ENCODE peak calls at places on chromosomes 6 and 20, in ten cellular contexts. K is GM12891; S is anterior cingulate cortex; P is AG04450; Z is HTR-8/SVneo; H is stimulated activated CD4-positive, alpha-beta T cell treated with anti-CD3 and anti-CD28 coated beads, Interleukin-2, amount 100 ng/mL, for 48 hours; O is activated naive CD4-positive, alpha-beta T cell; M is glutamatergic neuron; Q is substantia nigra; Y is H9. D is an unnamed sample.

GRCh38 chr6:187252-187840 is 104.9 kb upstream of the DUSP22 start:
- DNase-seq in Q (no peak), Y (no peak), H (no peak), Z (no peak), O (no peak), P (no peak), M (no peak), S (no peak), K (no peak), D (no peak)

GRCh38 chr20:21125849-21126840 is at the start of gene KIZ:
- DNase-seq in Y (peak), Q (peak), O (peak), K (peak), P (peak), H (peak), Z (peak), M (peak), S (peak), D (peak)

GRCh38 chr6:129645371-129646139 is 64.4 kb downstream of the ARHGAP18 start:
- DNase-seq in Q (no peak), S (no peak), M (no peak), K (no peak), H (no peak), P (no peak), O (no peak), Y (no peak), Z (no peak), D (no peak)

GRCh38 chr6:22067127-22067526 is 229.7 kb downstream of the PRL start:
- DNase-seq in Z (no peak), M (no peak), Q (no peak), O (no peak), P (no peak), S (no peak), Y (no peak), K (no peak), H (no peak), D (no peak)

GRCh38 chr6:14211596-14211961 is 94.0 kb downstream of the CD83 start:
- DNase-seq in P (no peak), Q (no peak), M (peak), H (no peak), Y (peak), Z (peak), K (peak), O (peak), S (no peak), D (peak)

GRCh38 chr6:29941006-29941405 is 1.3 kb upstream of the HLA-A start:
- DNase-seq in K (no peak), M (no peak), O (no peak), S (no peak), P (no peak), Y (no peak), Q (no peak), Z (no peak), H (no peak), D (no peak)

GRCh38 chr20:36624068-36624813 is 18.7 kb downstream of the RAB5IF start:
- DNase-seq in K (no peak), Y (peak), M (no peak), Q (no peak), P (no peak), H (no peak), O (no peak), Z (no peak), S (no peak), D (no peak)

GRCh38 chr6:128327890-128328289 is 192.5 kb downstream of the PTPRK start:
- DNase-seq in Y (peak), Z (no peak), M (no peak), O (no peak), S (no peak), K (no peak), P (no peak), H (peak), Q (no peak), D (peak)

GRCh38 chr20:36408219-36408618 is 102.1 kb downstream of the DLGAP4 start:
- DNase-seq in Q (no peak), P (no peak), M (no peak), H (no peak), Z (peak), O (no peak), Y (no peak), S (no peak), K (no peak), D (peak)

GRCh38 chr6:50661636-50662035 is 51.7 kb upstream of the TFAP2D start:
- DNase-seq in S (no peak), H (no peak), Z (no peak), O (no peak), P (no peak), M (no peak), Q (no peak), K (no peak), Y (no peak), D (no peak)

GRCh38 chr6:111027219-111027618 is 45.4 kb downstream of the RPF2 start:
- DNase-seq in M (no peak), Z (no peak), K (no peak), O (no peak), Y (no peak), S (no peak), Q (no peak), P (no peak), H (no peak), D (no peak)

GRCh38 chr20:58070664-58071499 is 157.6 kb downstream of the ANKRD60 start:
- DNase-seq in H (no peak), Q (no peak), K (no peak), P (no peak), M (no peak), Y (no peak), S (no peak), Z (no peak), O (no peak), D (no peak)

GRCh38 chr20:40160151-40160550 is 528.9 kb downstream of the MAFB start:
- DNase-seq in S (no peak), Y (peak), K (no peak), M (peak), P (no peak), H (peak), O (no peak), Q (no peak), Z (peak), D (peak)

GRCh38 chr20:45911486-45912343 is at the start of gene PLTP:
- DNase-seq in O (peak), Q (no peak), S (peak), K (no peak), M (peak), Z (no peak), Y (peak), P (no peak), H (no peak), D (peak)

GRCh38 chr6:111972714-111973678 is 80.9 kb upstream of the CCN6 start:
- DNase-seq in P (peak), Q (no peak), Z (peak), H (peak), M (no peak), S (no peak), Y (no peak), K (no peak), O (peak), D (peak)

GRCh38 chr6:166771701-166772100 is 144.7 kb upstream of the RPS6KA2 start:
- DNase-seq in M (no peak), S (no peak), K (no peak), P (no peak), Q (no peak), O (no peak), Y (no peak), H (no peak), Z (no peak), D (no peak)

GRCh38 chr6:6597682-6598081 is 9.2 kb downstream of the LY86 start:
- DNase-seq in H (no peak), O (no peak), Y (no peak), S (no peak), M (no peak), K (no peak), P (no peak), Q (no peak), Z (no peak), D (no peak)

GRCh38 chr6:94349227-94349626 is 929.9 kb upstream of the EPHA7 start:
- DNase-seq in Z (no peak), K (no peak), Q (no peak), M (no peak), Y (no peak), O (no peak), P (no peak), H (no peak), S (no peak), D (no peak)

GRCh38 chr20:12057778-12058177 is 140.1 kb downstream of the BTBD3 start:
- DNase-seq in K (no peak), P (no peak), S (no peak), Z (no peak), H (no peak), Q (no peak), M (no peak), O (no peak), Y (peak), D (no peak)

GRCh38 chr6:68238097-68238597 is 396.9 kb upstream of the ADGRB3 start:
- DNase-seq in H (no peak), S (no peak), P (no peak), O (no peak), Y (no peak), K (no peak), Z (no peak), Q (no peak), M (no peak), D (no peak)

GRCh38 chr6:82968708-82969107 is 96.9 kb downstream of the UBE3D start:
- DNase-seq in S (no peak), Z (no peak), P (no peak), Q (no peak), H (no peak), O (no peak), Y (no peak), K (no peak), M (no peak), D (no peak)

GRCh38 chr6:167056370-167056769 is 57.2 kb downstream of the CEP43 start:
- DNase-seq in P (no peak), H (no peak), Z (no peak), S (no peak), Q (no peak), O (no peak), K (no peak), Y (no peak), M (no peak), D (no peak)

GRCh38 chr20:63117661-63118302 is 98.1 kb downstream of the YTHDF1 start:
- DNase-seq in M (peak), K (no peak), O (no peak), Y (no peak), Q (no peak), Z (no peak), H (no peak), S (no peak), P (no peak), D (no peak)

GRCh38 chr6:149095842-149096241 is 221.7 kb upstream of the TAB2 start:
- DNase-seq in Z (no peak), Q (no peak), H (no peak), Y (no peak), M (no peak), O (no peak), P (no peak), K (no peak), S (no peak), D (no peak)

GRCh38 chr20:22692119-22692475 is 107.7 kb upstream of the FOXA2 start:
- DNase-seq in P (no peak), O (no peak), M (no peak), K (no peak), S (no peak), H (no peak), Q (no peak), Y (no peak), Z (no peak), D (no peak)

GRCh38 chr6:105793132-105793531 is 293.0 kb upstream of the PRDM1 start:
- DNase-seq in P (no peak), H (no peak), K (no peak), S (no peak), Q (no peak), Y (no peak), Z (no peak), M (no peak), O (no peak), D (no peak)

GRCh38 chr6:155085582-155086253 is 90.6 kb downstream of the TIAM2 start:
- DNase-seq in H (no peak), Y (no peak), Q (no peak), Z (no peak), O (no peak), S (no peak), M (no peak), K (no peak), P (no peak), D (no peak)

GRCh38 chr20:46227275-46227767 is 81.0 kb downstream of the CDH22 start:
- DNase-seq in S (no peak), O (no peak), Q (no peak), Y (no peak), K (no peak), M (no peak), P (no peak), Z (no peak), H (no peak), D (no peak)

GRCh38 chr6:53847796-53848314 is 53.0 kb downstream of the LRRC1 start:
- DNase-seq in O (no peak), S (no peak), Y (no peak), Q (no peak), Z (no peak), H (no peak), P (no peak), K (no peak), M (no peak), D (no peak)

GRCh38 chr20:11457476-11457875 is 460.2 kb upstream of the BTBD3 start:
- DNase-seq in M (no peak), Y (no peak), P (no peak), H (no peak), Q (no peak), K (no peak), S (no peak), O (no peak), Z (no peak), D (no peak)

GRCh38 chr20:38123021-38123587 is 42.0 kb downstream of the TGM2 start:
- DNase-seq in P (no peak), Q (no peak), Y (no peak), M (no peak), Z (no peak), O (no peak), S (no peak), K (no peak), H (no peak), D (peak)

D was measured in WERI-Rb-1.